ENCODE peak calls at places on chromosomes 7 and 10, in six cellular contexts. X, E, G, U, S and I are unnamed samples.

GRCh38 chr7:5222861-5223411 is 32.9 kb downstream of the WIPI2 start:
- DNase-seq in S (no peak), E (peak), U (no peak), X (no peak), G (no peak), I (no peak)

GRCh38 chr7:24501452-24502134 is 71.7 kb upstream of the PALS2 start:
- DNase-seq in E (no peak), S (no peak), G (no peak), U (no peak), X (no peak), I (no peak)

GRCh38 chr7:148334959-148335577 is 255.5 kb upstream of the C7orf33 start:
- DNase-seq in X (peak), G (no peak), S (peak), E (no peak), U (no peak), I (no peak)

GRCh38 chr7:95632609-95633008 is 36.3 kb upstream of the PDK4 start:
- DNase-seq in X (no peak), E (no peak), S (no peak), U (no peak), G (no peak), I (no peak)

GRCh38 chr10:73653701-73654100 is 2.1 kb downstream of the SYNPO2L start:
- DNase-seq in S (peak), U (peak), G (no peak), E (no peak), X (no peak), I (no peak)

GRCh38 chr10:67225226-67225625 is 299.4 kb downstream of the LRRTM3 start:
- DNase-seq in X (no peak), U (no peak), E (no peak), S (no peak), G (no peak), I (no peak)

GRCh38 chr10:47031251-47031952 is 120.2 kb downstream of the PTPN20 start:
- DNase-seq in X (peak), S (peak), G (no peak), E (no peak), U (peak), I (peak)

GRCh38 chr10:1550616-1551015 is 186.7 kb downstream of the ADARB2 start:
- DNase-seq in G (no peak), X (no peak), E (peak), U (no peak), S (no peak), I (no peak)

GRCh38 chr7:45236666-45237065 is 79.1 kb downstream of the RAMP3 start:
- DNase-seq in E (no peak), X (peak), U (no peak), S (no peak), G (no peak), I (no peak)

GRCh38 chr7:99437946-99438572 is 539 bp downstream of the PTCD1 start:
- DNase-seq in S (no peak), G (no peak), U (no peak), X (no peak), E (no peak), I (no peak)

GRCh38 chr7:99446096-99446495 is 7.4 kb downstream of the CPSF4 start:
- DNase-seq in U (no peak), G (no peak), S (no peak), X (no peak), E (no peak), I (no peak)

GRCh38 chr7:99438573-99439480 is at the start of the genes CPSF4 and PTCD1:
- DNase-seq in S (peak), U (peak), G (peak), X (peak), E (peak), I (peak)

DNA sequence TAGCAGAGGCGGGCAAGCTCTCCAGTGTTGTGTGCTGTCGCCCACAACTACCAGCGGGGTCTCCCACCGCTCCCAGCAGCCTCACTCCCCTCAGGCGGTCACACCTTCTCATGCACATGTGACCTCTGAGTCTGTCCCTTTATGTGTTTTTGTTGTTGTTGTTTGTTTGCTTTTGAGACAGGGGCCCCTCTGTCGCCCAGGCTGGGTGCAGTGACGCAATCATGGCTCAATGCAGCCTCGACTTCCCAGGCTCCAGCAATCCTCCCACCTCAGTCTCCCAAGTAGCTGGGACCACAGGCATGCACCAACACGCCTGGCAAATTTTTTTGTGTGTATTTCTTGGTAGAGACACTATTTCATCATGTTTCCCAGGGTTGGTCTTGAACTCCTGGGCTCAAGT is 1.5 kb downstream of the CPSF4 start:
- DNase-seq in E (no peak), X (no peak), G (no peak), U (no peak), S (no peak), I (no peak)
- H3K4me3 ChIP-seq in E (no peak), X (no peak), G (no peak), U (peak), S (peak), I (peak)

GRCh38 chr10:127737563-127738511 is 852 bp downstream of the FOXI2 start:
- DNase-seq in S (peak), X (no peak), U (no peak), G (no peak), E (no peak), I (no peak)
- H3K27ac ChIP-seq in S (no peak), X (no peak), U (no peak), G (no peak), E (no peak), I (no peak)

GRCh38 chr7:26198133-26198780 is 2.3 kb downstream of the HNRNPA2B1 start:
- DNase-seq in G (peak), E (no peak), S (no peak), X (no peak), U (no peak), I (no peak)

GRCh38 chr7:26195867-26196266 is 4.7 kb downstream of the HNRNPA2B1 start:
- DNase-seq in E (no peak), U (no peak), G (no peak), X (no peak), S (no peak), I (no peak)

GRCh38 chr7:26197153-26198115 is 3.1 kb downstream of the HNRNPA2B1 start:
- DNase-seq in E (no peak), G (no peak), X (no peak), U (no peak), S (no peak), I (no peak)

GRCh38 chr7:26195182-26195581 is 5.4 kb downstream of the HNRNPA2B1 start:
- DNase-seq in U (no peak), S (no peak), E (no peak), X (no peak), G (no peak), I (no peak)

DNA sequence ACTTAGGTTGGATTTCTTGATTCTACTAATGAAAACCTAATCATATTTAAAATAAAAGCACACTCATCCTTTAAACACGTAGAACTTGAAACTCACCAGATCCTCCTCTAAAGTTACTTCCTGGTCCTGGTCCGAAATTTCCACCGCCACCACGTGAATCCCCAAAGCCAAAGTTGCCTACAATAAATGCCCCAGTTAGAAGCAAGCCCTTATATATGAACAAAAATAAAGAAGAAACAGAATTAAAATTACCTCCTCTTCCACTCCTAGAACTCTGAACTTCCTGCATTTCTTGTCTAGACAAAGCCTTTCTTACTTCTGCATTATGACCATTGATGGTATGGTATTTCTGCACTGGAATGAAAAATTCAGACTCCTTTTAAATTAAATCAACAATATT is 4.2 kb downstream of the HNRNPA2B1 start:
- DNase-seq in E (no peak), U (no peak), X (no peak), S (no peak), G (no peak), I (no peak)
- H3K4me3 ChIP-seq in E (no peak), U (peak), X (no peak), S (peak), G (peak), I (peak)

GRCh38 chr7:32936686-32937085 is 20.6 kb upstream of the FKBP9 start:
- DNase-seq in U (no peak), S (no peak), X (no peak), E (no peak), G (no peak), I (no peak)
- H3K27ac ChIP-seq in U (no peak), S (no peak), X (peak), E (no peak), G (no peak), I (no peak)

GRCh38 chr7:2641406-2642393 is 9.9 kb downstream of the TTYH3 start:
- DNase-seq in G (no peak), U (no peak), E (peak), S (peak), X (peak), I (no peak)
- H3K4me3 ChIP-seq in G (no peak), U (no peak), E (no peak), S (no peak), X (no peak), I (no peak)

GRCh38 chr10:86699991-86700840 is 31.9 kb downstream of the LDB3 start:
- DNase-seq in U (no peak), S (no peak), X (no peak), G (no peak), E (peak), I (no peak)
- H3K27ac ChIP-seq in U (no peak), S (no peak), X (no peak), G (no peak), E (no peak), I (no peak)

GRCh38 chr10:24849537-24850299 is 102.7 kb downstream of the PRTFDC1 start:
- DNase-seq in S (no peak), U (no peak), G (no peak), X (no peak), E (no peak), I (no peak)
- H3K4me3 ChIP-seq in S (no peak), U (peak), G (no peak), X (no peak), E (no peak), I (no peak)

GRCh38 chr7:69693042-69693441 is 94.8 kb downstream of the AUTS2 start:
- DNase-seq in S (no peak), G (no peak), U (no peak), X (no peak), E (no peak), I (no peak)
- H3K27ac ChIP-seq in S (no peak), G (no peak), U (no peak), X (no peak), E (no peak), I (no peak)

GRCh38 chr10:115981056-115981455 is 291.9 kb downstream of the GFRA1 start:
- DNase-seq in S (peak), E (no peak), U (no peak), X (no peak), G (no peak), I (no peak)
- H3K4me3 ChIP-seq in S (no peak), E (no peak), U (no peak), X (no peak), G (no peak), I (no peak)